ENCODE peak calls at places on chromosomes 11 and 22, in six cellular contexts. B, J, W, F, L and O are unnamed samples.

GRCh38 chr11:126853732-126854131 is 146.8 kb downstream of the KIRREL3 start:
- DNase-seq in F (peak; percentile 78), W (no peak), J (no peak), B (no peak), L (no peak), O (no peak)

GRCh38 chr22:33674357-33674756 is 245.9 kb downstream of the LARGE1 start:
- DNase-seq in L (no peak), W (no peak), J (no peak), B (no peak), F (no peak), O (no peak)

GRCh38 chr11:61141601-61142028 is 19.6 kb downstream of the VPS37C start:
- DNase-seq in W (no peak), J (peak; percentile 35), B (no peak), F (no peak), L (peak; percentile 63), O (no peak)

GRCh38 chr11:20112291-20113146 is 47.8 kb downstream of the DBX1 start:
- DNase-seq in L (peak; percentile 92), J (peak; percentile 68), B (peak; percentile 54), F (peak; percentile 97), W (peak; percentile 65), O (peak; percentile 95)

GRCh38 chr11:111944139-111944538 is 7.0 kb downstream of the DIXDC1 start:
- DNase-seq in F (peak; percentile 87), J (peak; percentile 68), B (no peak), L (no peak), W (no peak), O (no peak)

GRCh38 chr22:41351011-41351410 is 30.7 kb upstream of the TEF start:
- DNase-seq in B (no peak), F (no peak), L (no peak), J (no peak), W (no peak), O (no peak)

GRCh38 chr22:17785185-17786184 is 11.2 kb upstream of the BID start:
- DNase-seq in F (no peak), L (no peak), B (peak; percentile 71), J (peak; percentile 34), W (peak; percentile 50), O (no peak)

GRCh38 chr11:113160652-113161051 is 153.7 kb upstream of the TTC12 start:
- DNase-seq in W (no peak), B (no peak), L (no peak), F (no peak), J (no peak), O (no peak)

GRCh38 chr22:20107951-20108756 is 7.8 kb upstream of the RANBP1 start:
- DNase-seq in W (no peak), B (no peak), L (no peak), J (no peak), F (no peak), O (no peak)

GRCh38 chr11:13970986-13971385 is 8.5 kb downstream of the SPON1 start:
- DNase-seq in L (no peak), F (no peak), J (no peak), B (no peak), W (peak; percentile 36), O (peak; percentile 23)

GRCh38 chr22:19121631-19122142 is 525 bp downstream of the DGCR2 start:
- DNase-seq in L (peak; percentile 80), J (peak; percentile 50), W (peak; percentile 69), F (peak; percentile 7), B (peak; percentile 64), O (peak; percentile 25)

GRCh38 chr22:27377501-27377900 is 424.1 kb downstream of the MN1 start:
- DNase-seq in B (no peak), W (peak; percentile 36), F (no peak), L (no peak), J (no peak), O (no peak)

GRCh38 chr22:20761536-20761935 is 12.4 kb upstream of the SERPIND1 start:
- DNase-seq in F (peak; percentile 55), J (no peak), B (no peak), W (no peak), L (no peak), O (no peak)

GRCh38 chr22:19991645-19992451 is 24.8 kb downstream of the ARVCF start:
- DNase-seq in J (no peak), B (no peak), L (peak; percentile 94), W (no peak), F (no peak), O (no peak)

GRCh38 chr11:62004473-62004872 is 37.0 kb upstream of the FTH1 start:
- DNase-seq in W (no peak), F (peak; percentile 82), B (peak; percentile 44), J (no peak), L (peak; percentile 85), O (no peak)

GRCh38 chr11:87224486-87224885 is 186.8 kb downstream of the TMEM135 start:
- DNase-seq in L (no peak), B (no peak), J (no peak), F (peak; percentile 9), W (no peak), O (no peak)

GRCh38 chr11:107468596-107468995 is 11.0 kb upstream of the CWF19L2 start:
- DNase-seq in W (no peak), F (peak; percentile 35), L (no peak), B (no peak), J (no peak), O (no peak)

GRCh38 chr11:11534981-11535380 is 86.8 kb downstream of the GALNT18 start:
- DNase-seq in F (peak; percentile 37), J (no peak), B (no peak), L (peak; percentile 83), W (no peak), O (no peak)

GRCh38 chr11:72583177-72583553 is 91.1 kb downstream of the PDE2A start:
- DNase-seq in J (no peak), B (no peak), F (no peak), W (no peak), L (peak; percentile 47), O (no peak)

GRCh38 chr11:67055812-67056211 is 835 bp upstream of the RHOD start:
- DNase-seq in J (no peak), L (no peak), F (peak; percentile 15), W (no peak), B (peak; percentile 37), O (peak; percentile 85)

GRCh38 chr22:39242809-39243442 is 1.9 kb downstream of the PDGFB start:
- DNase-seq in W (no peak), L (no peak), J (peak; percentile 79), F (no peak), B (no peak), O (peak; percentile 45)

GRCh38 chr11:56331861-56332491 is 13.9 kb upstream of the OR8K1 start:
- DNase-seq in W (no peak), F (no peak), L (no peak), J (no peak), B (peak; percentile 36), O (no peak)

DNA sequence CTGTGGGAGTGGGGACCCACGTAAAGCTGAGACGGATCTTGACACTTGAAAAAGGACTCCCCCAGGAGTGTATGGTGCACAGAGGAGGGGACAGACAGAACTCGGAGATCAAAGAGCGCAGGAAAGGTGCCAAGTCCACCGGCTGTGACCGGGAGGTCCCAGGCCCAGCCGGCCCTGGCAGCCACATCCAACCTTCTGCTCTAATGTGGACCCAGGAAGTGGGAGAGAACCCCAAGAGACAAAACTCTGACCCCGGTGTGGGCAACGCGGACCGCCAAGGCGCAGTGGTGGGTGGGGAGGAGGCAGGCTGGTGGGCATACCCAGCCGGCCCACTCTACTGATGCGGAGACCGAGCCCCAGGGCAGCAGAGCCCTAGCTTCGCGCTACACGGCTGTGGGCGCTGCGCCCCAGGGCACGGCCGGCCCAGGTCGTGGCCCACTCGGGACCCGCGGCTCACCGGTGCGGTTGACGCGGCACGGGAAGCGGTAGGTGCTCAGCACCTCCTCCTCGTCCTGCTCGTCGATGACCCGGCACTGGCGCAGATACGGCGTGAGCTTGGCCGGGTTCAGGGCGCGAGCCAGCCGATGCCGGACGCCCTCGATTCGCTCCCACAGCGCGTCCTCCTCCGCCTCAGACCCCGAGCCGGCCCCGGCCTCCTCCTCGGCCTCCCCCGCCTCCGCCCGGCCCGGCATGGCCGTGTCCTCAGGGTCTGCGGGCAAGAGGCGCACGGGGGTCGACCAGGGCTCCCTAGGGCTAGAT is 527 bp downstream of the CARD10 start:
- DNase-seq in L (no peak), B (no peak), W (no peak), J (no peak), F (no peak), O (no peak)
- H3K27ac ChIP-seq in L (no peak overlapping the region), B (peak overlapping the region; percentile 71), W (peak overlapping the region; percentile 71), J (peak overlapping the region; percentile 41), F (peak overlapping the region; percentile 12), O (peak overlapping the region; percentile 92)

GRCh38 chr11:18723991-18724390 is 2.0 kb downstream of the IGSF22 start:
- DNase-seq in F (no peak), L (no peak), J (no peak), W (no peak), B (no peak), O (no peak)
- TF ChIP-seq CTCF in F (no peak), L (no peak), J (no peak), W (no peak), B (no peak), O (no peak)

DNA sequence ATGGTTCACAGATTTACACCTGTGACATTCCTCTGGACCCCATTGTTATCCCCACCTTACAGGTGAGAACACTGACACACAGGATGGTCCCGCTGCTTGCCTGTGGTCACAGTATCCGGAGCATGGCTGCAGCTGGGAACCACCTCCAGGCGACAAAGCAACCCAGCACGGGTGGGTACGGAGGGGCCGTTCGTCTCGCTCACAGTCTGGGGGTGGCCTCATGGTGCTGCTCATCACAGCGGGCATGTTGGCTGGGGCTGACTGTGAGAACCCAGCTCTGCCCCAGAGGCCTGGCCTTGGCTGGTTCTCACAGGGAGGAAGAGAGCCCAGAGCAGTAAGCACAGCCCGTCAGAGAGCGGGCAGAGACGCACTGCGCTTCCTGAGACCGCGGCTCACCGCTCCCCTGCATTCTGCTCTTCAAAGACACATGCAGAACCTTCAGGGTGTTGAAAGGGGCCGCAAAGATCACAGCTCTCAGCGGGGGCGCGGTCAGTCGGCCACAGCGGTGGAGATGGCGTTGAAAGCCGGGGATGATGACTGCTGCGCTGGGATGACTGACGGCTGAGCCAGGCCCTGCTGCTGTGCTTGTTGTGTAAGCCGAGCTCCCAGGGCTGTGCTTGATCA is 423.0 kb downstream of the BRD1 start:
- DNase-seq in J (no peak), B (peak; percentile 11), F (no peak), W (no peak), L (no peak), O (no peak)
- H3K27ac ChIP-seq in J (no peak overlapping the region), B (no peak overlapping the region), F (no peak overlapping the region), W (no peak overlapping the region), L (no peak overlapping the region), O (no peak overlapping the region)

GRCh38 chr11:68848429-68848828 is 6.7 kb upstream of the CPT1A start:
- DNase-seq in W (no peak), B (no peak), F (no peak), J (no peak), L (no peak), O (no peak)

GRCh38 chr11:68844801-68845200 is 3.1 kb upstream of the CPT1A start:
- DNase-seq in W (no peak), B (no peak), L (no peak), J (no peak), F (no peak), O (no peak)

GRCh38 chr11:68845351-68846002 is 3.8 kb upstream of the CPT1A start:
- DNase-seq in J (no peak), F (no peak), B (no peak), L (no peak), W (no peak), O (no peak)

GRCh38 chr11:68844376-68844775 is 2.7 kb upstream of the CPT1A start:
- DNase-seq in F (no peak), B (no peak), J (no peak), L (no peak), W (no peak), O (no peak)

DNA sequence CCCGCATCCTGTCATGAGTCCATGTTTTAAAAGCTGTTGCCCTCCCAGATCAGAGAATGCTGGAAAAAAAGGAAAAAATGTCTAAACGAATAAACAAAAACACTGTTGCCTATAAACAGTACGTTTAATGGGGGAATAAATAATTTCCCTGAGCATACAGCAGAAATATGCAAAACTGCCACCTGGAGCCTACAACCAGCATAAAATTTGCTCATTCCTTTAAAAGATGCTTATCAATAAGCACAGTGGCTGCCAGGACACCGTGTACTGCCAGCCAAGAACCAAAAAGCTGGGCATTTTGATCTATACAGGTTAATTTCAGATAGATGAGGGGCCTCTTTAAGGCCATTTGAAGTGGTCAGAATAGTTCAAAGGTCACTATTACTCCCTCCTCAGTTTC is 5.7 kb upstream of the CPT1A start:
- DNase-seq in W (no peak), L (no peak), B (no peak), F (no peak), J (no peak), O (no peak)
- TF ChIP-seq CTCF in W (no peak), L (no peak), B (no peak), F (no peak), J (no peak), O (no peak)